ENCODE peak calls at places on chromosome 18, in seven cellular contexts. One of them, this sample, is unnamed.

GRCh38 chr18:9058426-9058825 is 44.1 kb upstream of the NDUFV2 start:
- DNase-seq in suprapubic skin: no peak
- DNase-seq in right lobe of liver: no peak
- DNase-seq in stomach: no peak
- DNase-seq in K562: no peak
- DNase-seq in thyroid gland: no peak
- DNase-seq in HepG2: no peak
- DNase-seq in this sample: no peak

GRCh38 chr18:24208270-24209035 is 69.6 kb downstream of the CABYR start:
- DNase-seq in right lobe of liver: no peak
- DNase-seq in stomach: no peak
- DNase-seq in thyroid gland: no peak
- DNase-seq in suprapubic skin: no peak
- DNase-seq in HepG2: no peak
- DNase-seq in K562: no peak
- DNase-seq in this sample: no peak

GRCh38 chr18:6722680-6723079 is 6.8 kb upstream of the ARHGAP28 start:
- DNase-seq in K562: no peak
- DNase-seq in HepG2: no peak
- DNase-seq in right lobe of liver: no peak
- DNase-seq in suprapubic skin: no peak
- DNase-seq in thyroid gland: no peak
- DNase-seq in stomach: no peak
- DNase-seq in this sample: no peak

GRCh38 chr18:27240383-27240782 is 55.3 kb upstream of the CHST9 start:
- DNase-seq in right lobe of liver: no peak
- DNase-seq in K562: no peak
- DNase-seq in suprapubic skin: no peak
- DNase-seq in thyroid gland: no peak
- DNase-seq in stomach: no peak
- DNase-seq in HepG2: no peak
- DNase-seq in this sample: no peak

GRCh38 chr18:57436193-57436964 is 1.2 kb downstream of the ONECUT2 start:
- DNase-seq in stomach: no peak
- DNase-seq in right lobe of liver: peak; percentile 60
- DNase-seq in HepG2: no peak
- DNase-seq in thyroid gland: no peak
- DNase-seq in suprapubic skin: no peak
- DNase-seq in K562: no peak
- DNase-seq in this sample: no peak

GRCh38 chr18:66048404-66048803 is 297.6 kb downstream of the CDH7 start:
- DNase-seq in right lobe of liver: no peak
- DNase-seq in suprapubic skin: no peak
- DNase-seq in K562: no peak
- DNase-seq in thyroid gland: no peak
- DNase-seq in HepG2: no peak
- DNase-seq in stomach: no peak
- DNase-seq in this sample: no peak

GRCh38 chr18:23388357-23388756 is 64.7 kb upstream of the RIOK3 start:
- DNase-seq in stomach: no peak
- DNase-seq in thyroid gland: no peak
- DNase-seq in K562: no peak
- DNase-seq in HepG2: peak; percentile 39
- DNase-seq in suprapubic skin: no peak
- DNase-seq in right lobe of liver: no peak
- DNase-seq in this sample: no peak

GRCh38 chr18:76499596-76500340 is 4.7 kb upstream of the ZNF516 start:
- DNase-seq in right lobe of liver: no peak
- DNase-seq in thyroid gland: no peak
- DNase-seq in suprapubic skin: no peak
- DNase-seq in stomach: no peak
- DNase-seq in K562: no peak
- DNase-seq in HepG2: no peak
- DNase-seq in this sample: no peak

GRCh38 chr18:28176674-28176932 is 327 bp downstream of the CDH2 start:
- DNase-seq in K562: no peak
- DNase-seq in right lobe of liver: peak; percentile 56
- DNase-seq in suprapubic skin: no peak
- DNase-seq in thyroid gland: no peak
- DNase-seq in stomach: no peak
- DNase-seq in HepG2: no peak
- DNase-seq in this sample: no peak

GRCh38 chr18:50094221-50094773 is 100.7 kb downstream of the MYO5B start:
- DNase-seq in K562: no peak
- DNase-seq in stomach: no peak
- DNase-seq in thyroid gland: no peak
- DNase-seq in HepG2: no peak
- DNase-seq in suprapubic skin: no peak
- DNase-seq in right lobe of liver: no peak
- DNase-seq in this sample: no peak

GRCh38 chr18:27661320-27662049 is 476.4 kb upstream of the CHST9 start:
- DNase-seq in stomach: no peak
- DNase-seq in thyroid gland: no peak
- DNase-seq in suprapubic skin: no peak
- DNase-seq in HepG2: no peak
- DNase-seq in right lobe of liver: no peak
- DNase-seq in K562: no peak
- DNase-seq in this sample: no peak

GRCh38 chr18:63157293-63158011 is 162.1 kb downstream of the BCL2 start:
- DNase-seq in thyroid gland: no peak
- DNase-seq in suprapubic skin: no peak
- DNase-seq in K562: no peak
- DNase-seq in right lobe of liver: no peak
- DNase-seq in stomach: no peak
- DNase-seq in HepG2: no peak
- DNase-seq in this sample: peak; percentile 60

GRCh38 chr18:26656401-26656943 is 108.1 kb upstream of the KCTD1 start:
- DNase-seq in suprapubic skin: no peak
- DNase-seq in right lobe of liver: no peak
- DNase-seq in HepG2: no peak
- DNase-seq in stomach: no peak
- DNase-seq in K562: no peak
- DNase-seq in thyroid gland: no peak
- DNase-seq in this sample: no peak

GRCh38 chr18:2655954-2656236 is 369 bp downstream of the SMCHD1 start:
- DNase-seq in right lobe of liver: no peak
- DNase-seq in thyroid gland: no peak
- DNase-seq in HepG2: no peak
- DNase-seq in stomach: no peak
- DNase-seq in K562: no peak
- DNase-seq in suprapubic skin: no peak
- DNase-seq in this sample: peak; percentile 8
- TF ChIP-seq POLR2A in right lobe of liver: no peak
- TF ChIP-seq POLR2A in thyroid gland: no peak
- TF ChIP-seq POLR2A in HepG2: no peak
- TF ChIP-seq POLR2A in stomach: no peak
- TF ChIP-seq POLR2A in K562: no peak
- TF ChIP-seq POLR2A in suprapubic skin: no peak
- TF ChIP-seq POLR2A in this sample: no peak

GRCh38 chr18:48795696-48796095 is 155.1 kb downstream of the SMAD7 start:
- DNase-seq in HepG2: no peak
- DNase-seq in suprapubic skin: peak; percentile 26
- DNase-seq in right lobe of liver: no peak
- DNase-seq in K562: no peak
- DNase-seq in thyroid gland: no peak
- DNase-seq in stomach: no peak
- DNase-seq in this sample: no peak
- H3K36me3 ChIP-seq in HepG2: peaks cover 3% of the 10 kb centered on the region
- H3K36me3 ChIP-seq in suprapubic skin: peaks cover 3% of the 10 kb centered on the region
- H3K36me3 ChIP-seq in right lobe of liver: no peaks in the 10 kb centered on the region
- H3K36me3 ChIP-seq in K562: no peaks in the 10 kb centered on the region
- H3K36me3 ChIP-seq in thyroid gland: no peaks in the 10 kb centered on the region
- H3K36me3 ChIP-seq in stomach: peaks cover 10% of the 10 kb centered on the region
- H3K36me3 ChIP-seq in this sample: no peaks in the 10 kb centered on the region

DNA sequence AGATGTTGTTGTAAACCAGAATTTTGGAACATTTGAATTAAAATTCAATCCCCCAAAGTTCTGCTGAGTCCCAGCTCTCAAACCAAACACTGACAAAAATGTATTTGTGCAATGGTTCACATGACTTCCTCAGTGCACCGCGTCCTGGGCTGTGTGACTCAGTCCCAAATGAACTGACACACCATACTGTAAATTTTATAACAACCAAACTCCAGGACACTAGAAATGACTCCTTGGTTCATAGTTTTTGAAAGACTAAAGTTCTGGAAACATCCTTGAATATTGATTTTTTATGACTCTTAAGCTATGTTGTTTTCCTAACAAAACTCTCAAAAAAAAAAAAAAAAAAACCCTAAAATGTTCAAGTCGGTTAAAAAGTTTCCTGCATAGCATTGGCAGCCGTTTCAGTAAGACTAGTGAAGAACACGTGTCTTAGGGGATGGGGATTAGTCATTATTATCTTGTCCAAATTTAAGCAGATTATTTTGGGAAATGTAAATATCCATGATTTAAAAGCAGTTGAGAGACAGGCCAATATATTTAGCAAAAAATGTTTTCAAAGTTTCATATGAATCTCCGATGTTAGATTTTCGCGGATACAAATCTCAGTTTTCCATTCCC is 282.1 kb upstream of the TCF4 start:
- DNase-seq in suprapubic skin: no peak
- DNase-seq in stomach: no peak
- DNase-seq in thyroid gland: no peak
- DNase-seq in HepG2: no peak
- DNase-seq in K562: no peak
- DNase-seq in right lobe of liver: no peak
- DNase-seq in this sample: peak; percentile 46
- TF ChIP-seq POLR2A in suprapubic skin: no peak
- TF ChIP-seq POLR2A in stomach: no peak
- TF ChIP-seq POLR2A in thyroid gland: no peak
- TF ChIP-seq POLR2A in HepG2: no peak
- TF ChIP-seq POLR2A in K562: no peak
- TF ChIP-seq POLR2A in right lobe of liver: no peak
- TF ChIP-seq POLR2A in this sample: no peak

GRCh38 chr18:2736823-2737222 is 81.3 kb downstream of the SMCHD1 start:
- DNase-seq in stomach: no peak
- DNase-seq in HepG2: no peak
- DNase-seq in right lobe of liver: no peak
- DNase-seq in thyroid gland: no peak
- DNase-seq in K562: no peak
- DNase-seq in suprapubic skin: no peak
- DNase-seq in this sample: no peak
- H3K36me3 ChIP-seq in stomach: peaks cover 87% of the 10 kb centered on the region
- H3K36me3 ChIP-seq in HepG2: peaks cover 3% of the 10 kb centered on the region
- H3K36me3 ChIP-seq in right lobe of liver: peaks cover 29% of the 10 kb centered on the region
- H3K36me3 ChIP-seq in thyroid gland: peaks cover 7% of the 10 kb centered on the region
- H3K36me3 ChIP-seq in K562: peaks cover 93% of the 10 kb centered on the region
- H3K36me3 ChIP-seq in suprapubic skin: peaks cover 78% of the 10 kb centered on the region
- H3K36me3 ChIP-seq in this sample: peaks cover 6% of the 10 kb centered on the region